ENCODE peak calls at places on chromosomes 1 and 21, in six cellular contexts. One of them, this sample, is unnamed. For H3K9me3, the result is how much of the 10 kb centered on the place peaks cover.

GRCh38 chr21:33238146-33238545 is 8.4 kb downstream of the IFNAR2 start:
- ATAC-seq in heart left ventricle: no peak
- ATAC-seq in right lobe of liver: no peak
- ATAC-seq in HepG2: no peak
- ATAC-seq in HCT116: no peak
- ATAC-seq in upper lobe of left lung: no peak
- ATAC-seq in this sample: no peak

GRCh38 chr21:44972301-44972814 is 32.5 kb downstream of the SLX9 start:
- ATAC-seq in upper lobe of left lung: no peak
- ATAC-seq in heart left ventricle: no peak
- ATAC-seq in HepG2: peak
- ATAC-seq in HCT116: peak
- ATAC-seq in right lobe of liver: no peak
- ATAC-seq in this sample: no peak

GRCh38 chr21:34279883-34280282 is 83.9 kb upstream of the KCNE2 start:
- ATAC-seq in HCT116: no peak
- ATAC-seq in HepG2: no peak
- ATAC-seq in right lobe of liver: peak
- ATAC-seq in upper lobe of left lung: no peak
- ATAC-seq in heart left ventricle: no peak
- ATAC-seq in this sample: no peak

GRCh38 chr21:19120591-19120990 is 717.0 kb upstream of the TMPRSS15 start:
- ATAC-seq in HepG2: no peak
- ATAC-seq in upper lobe of left lung: no peak
- ATAC-seq in right lobe of liver: no peak
- ATAC-seq in heart left ventricle: no peak
- ATAC-seq in HCT116: no peak
- ATAC-seq in this sample: no peak

GRCh38 chr1:66305927-66306326 is 228.0 kb upstream of the SGIP1 start:
- ATAC-seq in right lobe of liver: no peak
- ATAC-seq in HCT116: no peak
- ATAC-seq in heart left ventricle: no peak
- ATAC-seq in HepG2: no peak
- ATAC-seq in upper lobe of left lung: no peak
- ATAC-seq in this sample: no peak

GRCh38 chr1:72516826-72517225 is 234.5 kb upstream of the NEGR1 start:
- ATAC-seq in HepG2: no peak
- ATAC-seq in heart left ventricle: no peak
- ATAC-seq in upper lobe of left lung: no peak
- ATAC-seq in HCT116: no peak
- ATAC-seq in right lobe of liver: no peak
- ATAC-seq in this sample: no peak

GRCh38 chr21:45098867-45099266 is 24.5 kb downstream of the ADARB1 start:
- ATAC-seq in HepG2: peak
- ATAC-seq in right lobe of liver: no peak
- ATAC-seq in heart left ventricle: no peak
- ATAC-seq in HCT116: peak
- ATAC-seq in upper lobe of left lung: no peak
- ATAC-seq in this sample: no peak

GRCh38 chr1:51345300-51345687 is 14.9 kb upstream of the TTC39A start:
- ATAC-seq in upper lobe of left lung: peak
- ATAC-seq in HCT116: peak
- ATAC-seq in right lobe of liver: peak
- ATAC-seq in heart left ventricle: no peak
- ATAC-seq in HepG2: peak
- ATAC-seq in this sample: peak

GRCh38 chr1:195785830-195786229 is 822.4 kb downstream of the KCNT2 start:
- ATAC-seq in heart left ventricle: no peak
- ATAC-seq in upper lobe of left lung: no peak
- ATAC-seq in HCT116: no peak
- ATAC-seq in right lobe of liver: no peak
- ATAC-seq in HepG2: no peak
- ATAC-seq in this sample: no peak

GRCh38 chr1:47582891-47583608 is 145.2 kb downstream of the FOXD2 start:
- ATAC-seq in upper lobe of left lung: no peak
- ATAC-seq in HCT116: peak
- ATAC-seq in heart left ventricle: no peak
- ATAC-seq in HepG2: no peak
- ATAC-seq in right lobe of liver: no peak
- ATAC-seq in this sample: no peak

GRCh38 chr1:63693956-63694607 is 79.7 kb upstream of the ROR1 start:
- ATAC-seq in heart left ventricle: no peak
- ATAC-seq in HCT116: no peak
- ATAC-seq in right lobe of liver: no peak
- ATAC-seq in HepG2: peak
- ATAC-seq in upper lobe of left lung: no peak
- ATAC-seq in this sample: no peak

GRCh38 chr21:38441153-38441552 is 57.1 kb downstream of the ERG start:
- ATAC-seq in HepG2: no peak
- ATAC-seq in right lobe of liver: no peak
- ATAC-seq in upper lobe of left lung: no peak
- ATAC-seq in HCT116: no peak
- ATAC-seq in heart left ventricle: no peak
- ATAC-seq in this sample: no peak

GRCh38 chr1:89695847-89696246 is 62.9 kb downstream of the LRRC8C start:
- ATAC-seq in HCT116: no peak
- ATAC-seq in right lobe of liver: no peak
- ATAC-seq in upper lobe of left lung: no peak
- ATAC-seq in heart left ventricle: no peak
- ATAC-seq in HepG2: no peak
- ATAC-seq in this sample: no peak

GRCh38 chr1:160744287-160744857 is 5.3 kb downstream of the SLAMF7 start:
- ATAC-seq in upper lobe of left lung: no peak
- ATAC-seq in right lobe of liver: no peak
- ATAC-seq in HepG2: no peak
- ATAC-seq in heart left ventricle: no peak
- ATAC-seq in HCT116: no peak
- ATAC-seq in this sample: no peak

GRCh38 chr1:184892116-184892515 is 82.2 kb downstream of the NIBAN1 start:
- ATAC-seq in HepG2: no peak
- ATAC-seq in upper lobe of left lung: no peak
- ATAC-seq in right lobe of liver: no peak
- ATAC-seq in heart left ventricle: no peak
- ATAC-seq in HCT116: no peak
- ATAC-seq in this sample: no peak

GRCh38 chr1:159591981-159592380 is 4.4 kb downstream of the APCS start:
- ATAC-seq in HepG2: no peak
- ATAC-seq in right lobe of liver: no peak
- ATAC-seq in heart left ventricle: no peak
- ATAC-seq in HCT116: no peak
- ATAC-seq in upper lobe of left lung: no peak
- ATAC-seq in this sample: no peak

GRCh38 chr1:173475564-173476196 is 1.5 kb upstream of the PRDX6 start:
- ATAC-seq in heart left ventricle: no peak
- ATAC-seq in HCT116: no peak
- ATAC-seq in HepG2: peak
- ATAC-seq in right lobe of liver: no peak
- ATAC-seq in upper lobe of left lung: no peak
- ATAC-seq in this sample: no peak

GRCh38 chr1:76142771-76143540 is 68.4 kb downstream of the ST6GALNAC3 start:
- ATAC-seq in HepG2: no peak
- ATAC-seq in HCT116: no peak
- ATAC-seq in heart left ventricle: no peak
- ATAC-seq in right lobe of liver: no peak
- ATAC-seq in upper lobe of left lung: no peak
- ATAC-seq in this sample: no peak

GRCh38 chr1:241817956-241818612 is 29.9 kb upstream of the EXO1 start:
- ATAC-seq in HCT116: no peak
- ATAC-seq in HepG2: no peak
- ATAC-seq in heart left ventricle: no peak
- ATAC-seq in upper lobe of left lung: no peak
- ATAC-seq in right lobe of liver: no peak
- ATAC-seq in this sample: no peak

GRCh38 chr1:30731109-30731805 is 7.9 kb upstream of the MATN1 start:
- ATAC-seq in right lobe of liver: no peak
- ATAC-seq in HepG2: no peak
- ATAC-seq in HCT116: no peak
- ATAC-seq in heart left ventricle: no peak
- ATAC-seq in upper lobe of left lung: no peak
- ATAC-seq in this sample: no peak

GRCh38 chr1:42432714-42433113 is 23.1 kb downstream of the ZMYND12 start:
- ATAC-seq in heart left ventricle: no peak
- ATAC-seq in HepG2: no peak
- ATAC-seq in right lobe of liver: no peak
- ATAC-seq in upper lobe of left lung: no peak
- ATAC-seq in HCT116: no peak
- ATAC-seq in this sample: no peak
- TF ChIP-seq POLR2A in heart left ventricle: no peak
- TF ChIP-seq POLR2A in HepG2: no peak
- TF ChIP-seq POLR2A in right lobe of liver: no peak
- TF ChIP-seq POLR2A in upper lobe of left lung: no peak
- TF ChIP-seq POLR2A in HCT116: no peak
- TF ChIP-seq POLR2A in this sample: no peak

GRCh38 chr1:197081117-197081753 is 14.2 kb upstream of the F13B start:
- ATAC-seq in upper lobe of left lung: no peak
- ATAC-seq in right lobe of liver: no peak
- ATAC-seq in HepG2: no peak
- ATAC-seq in HCT116: no peak
- ATAC-seq in heart left ventricle: no peak
- ATAC-seq in this sample: no peak
- H3K9me3 ChIP-seq in upper lobe of left lung: under half
- H3K9me3 ChIP-seq in right lobe of liver: under half
- H3K9me3 ChIP-seq in HepG2: under half
- H3K9me3 ChIP-seq in HCT116: under half
- H3K9me3 ChIP-seq in heart left ventricle: under half
- H3K9me3 ChIP-seq in this sample: under half

DNA sequence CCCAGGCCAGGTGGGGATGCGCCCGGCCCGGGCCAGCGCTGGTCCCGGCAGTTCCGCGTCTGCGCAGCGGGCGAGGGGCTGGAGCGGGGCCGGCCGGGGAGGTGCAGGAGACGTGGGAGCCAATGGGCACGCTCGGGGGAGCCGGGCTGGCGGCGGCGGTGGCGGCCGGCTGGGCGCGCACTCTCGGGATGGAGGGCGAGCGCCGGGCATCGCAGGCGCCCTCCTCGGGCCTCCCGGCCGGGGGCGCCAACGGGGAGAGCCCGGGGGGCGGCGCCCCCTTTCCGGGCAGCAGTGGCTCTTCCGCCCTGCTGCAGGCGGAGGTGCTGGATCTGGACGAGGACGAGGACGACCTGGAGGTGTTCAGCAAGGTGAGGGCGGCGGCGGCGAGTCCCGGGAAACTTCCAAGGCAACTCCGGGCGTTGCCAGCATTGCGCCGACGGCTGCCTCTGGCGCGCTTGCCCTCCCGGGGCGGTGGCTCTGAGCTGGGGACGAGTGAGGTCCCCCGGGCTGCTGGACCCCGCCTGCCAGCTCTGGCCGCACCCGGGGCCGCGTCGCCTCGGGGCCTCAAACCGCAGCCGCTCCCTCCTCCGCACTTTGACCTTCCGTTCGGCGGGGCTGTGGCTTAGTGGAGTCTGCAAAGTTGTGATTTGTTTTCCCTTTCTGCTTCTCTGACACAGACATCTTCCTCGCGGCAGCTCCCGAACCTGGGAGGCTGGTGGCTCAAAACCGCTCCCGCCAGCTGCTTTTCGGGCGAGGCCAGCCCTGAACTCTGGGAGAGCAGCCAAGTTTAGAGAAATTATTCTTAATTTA is at the start of gene SNX7:
- ATAC-seq in heart left ventricle: peak
- ATAC-seq in upper lobe of left lung: peak
- ATAC-seq in right lobe of liver: peak
- ATAC-seq in HCT116: peak
- ATAC-seq in HepG2: peak
- ATAC-seq in this sample: peak
- TF ChIP-seq POLR2A in heart left ventricle: no peak
- TF ChIP-seq POLR2A in upper lobe of left lung: peak
- TF ChIP-seq POLR2A in right lobe of liver: peak
- TF ChIP-seq POLR2A in HCT116: no peak
- TF ChIP-seq POLR2A in HepG2: peak
- TF ChIP-seq POLR2A in this sample: peak

GRCh38 chr1:152519876-152520275 is 5.6 kb downstream of the CRCT1 start:
- ATAC-seq in HepG2: no peak
- ATAC-seq in upper lobe of left lung: peak
- ATAC-seq in HCT116: no peak
- ATAC-seq in heart left ventricle: no peak
- ATAC-seq in right lobe of liver: no peak
- ATAC-seq in this sample: no peak
- H3K9me3 ChIP-seq in HepG2: under half
- H3K9me3 ChIP-seq in upper lobe of left lung: under half
- H3K9me3 ChIP-seq in HCT116: under half
- H3K9me3 ChIP-seq in heart left ventricle: under half
- H3K9me3 ChIP-seq in right lobe of liver: under half
- H3K9me3 ChIP-seq in this sample: under half

GRCh38 chr1:150579110-150579954 is at the start of gene MCL1:
- ATAC-seq in right lobe of liver: peak
- ATAC-seq in HepG2: peak
- ATAC-seq in upper lobe of left lung: peak
- ATAC-seq in HCT116: peak
- ATAC-seq in heart left ventricle: peak
- ATAC-seq in this sample: peak
- TF ChIP-seq POLR2A in right lobe of liver: peak
- TF ChIP-seq POLR2A in HepG2: peak
- TF ChIP-seq POLR2A in upper lobe of left lung: peak
- TF ChIP-seq POLR2A in HCT116: peak
- TF ChIP-seq POLR2A in heart left ventricle: peak
- TF ChIP-seq POLR2A in this sample: peak

GRCh38 chr1:2946291-2946690 is 75.0 kb upstream of the ACTRT2 start:
- ATAC-seq in right lobe of liver: no peak
- ATAC-seq in HCT116: peak
- ATAC-seq in upper lobe of left lung: no peak
- ATAC-seq in HepG2: peak
- ATAC-seq in heart left ventricle: no peak
- ATAC-seq in this sample: no peak

GRCh38 chr1:2944705-2945104 is 76.6 kb upstream of the ACTRT2 start:
- ATAC-seq in HepG2: no peak
- ATAC-seq in heart left ventricle: no peak
- ATAC-seq in HCT116: no peak
- ATAC-seq in upper lobe of left lung: no peak
- ATAC-seq in right lobe of liver: no peak
- ATAC-seq in this sample: no peak

GRCh38 chr1:2946999-2947650 is 74.1 kb upstream of the ACTRT2 start:
- ATAC-seq in upper lobe of left lung: no peak
- ATAC-seq in HCT116: no peak
- ATAC-seq in heart left ventricle: no peak
- ATAC-seq in right lobe of liver: no peak
- ATAC-seq in HepG2: no peak
- ATAC-seq in this sample: no peak

GRCh38 chr1:2943686-2944260 is 77.5 kb upstream of the ACTRT2 start:
- ATAC-seq in right lobe of liver: no peak
- ATAC-seq in heart left ventricle: no peak
- ATAC-seq in HepG2: no peak
- ATAC-seq in upper lobe of left lung: no peak
- ATAC-seq in HCT116: no peak
- ATAC-seq in this sample: no peak

DNA sequence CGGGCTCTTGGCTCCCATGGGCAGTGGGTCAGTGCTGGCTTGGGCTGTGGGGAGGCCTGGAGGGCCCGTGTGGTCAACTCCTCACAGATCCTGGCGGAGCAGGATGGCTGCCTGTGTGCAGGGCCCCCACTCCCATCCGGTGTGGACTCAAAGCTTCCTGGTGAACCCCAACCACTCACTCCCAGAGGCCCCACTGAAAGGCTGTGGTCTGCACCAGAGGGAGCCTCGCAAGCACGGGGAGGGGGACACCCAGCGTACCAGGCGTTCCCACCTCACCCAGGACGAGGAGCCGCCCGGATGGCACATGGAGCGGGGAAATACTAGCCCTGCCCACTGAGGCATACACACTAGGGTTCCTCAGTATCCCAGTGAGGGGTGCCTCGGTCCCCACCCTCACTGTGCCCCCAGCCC is 75.4 kb upstream of the ACTRT2 start:
- ATAC-seq in heart left ventricle: no peak
- ATAC-seq in right lobe of liver: no peak
- ATAC-seq in upper lobe of left lung: no peak
- ATAC-seq in HCT116: peak
- ATAC-seq in HepG2: no peak
- ATAC-seq in this sample: no peak
- H3K9me3 ChIP-seq in heart left ventricle: under half
- H3K9me3 ChIP-seq in right lobe of liver: under half
- H3K9me3 ChIP-seq in upper lobe of left lung: under half
- H3K9me3 ChIP-seq in HCT116: under half
- H3K9me3 ChIP-seq in HepG2: under half
- H3K9me3 ChIP-seq in this sample: under half

This sample was measured in gastroesophageal sphincter.